ENCODE peak calls at places on chromosomes 4 and X, in ten cellular contexts. One of them, this sample, is unnamed.

GRCh38 chr4:175413561-175413960 is 398.5 kb downstream of the GPM6A start:
- DNase-seq in body of pancreas: no peak
- DNase-seq in uterus: no peak
- DNase-seq in right lobe of liver: no peak
- DNase-seq in Peyer's patch: no peak
- DNase-seq in A549: no peak
- DNase-seq in prostate gland: no peak
- DNase-seq in stomach: no peak
- DNase-seq in HepG2: no peak
- DNase-seq in heart left ventricle: no peak
- DNase-seq in this sample: no peak

GRCh38 chr4:138494931-138495330 is 252.8 kb upstream of the SLC7A11 start:
- DNase-seq in stomach: no peak
- DNase-seq in uterus: no peak
- DNase-seq in body of pancreas: peak; percentile 11
- DNase-seq in HepG2: peak; percentile 12
- DNase-seq in A549: peak; percentile 57
- DNase-seq in right lobe of liver: no peak
- DNase-seq in prostate gland: no peak
- DNase-seq in Peyer's patch: no peak
- DNase-seq in heart left ventricle: no peak
- DNase-seq in this sample: no peak

GRCh38 chr4:101183658-101184373 is 163.5 kb downstream of the PPP3CA start:
- DNase-seq in heart left ventricle: no peak
- DNase-seq in prostate gland: no peak
- DNase-seq in body of pancreas: no peak
- DNase-seq in uterus: no peak
- DNase-seq in Peyer's patch: no peak
- DNase-seq in stomach: no peak
- DNase-seq in right lobe of liver: no peak
- DNase-seq in A549: peak; percentile 57
- DNase-seq in HepG2: no peak
- DNase-seq in this sample: no peak

GRCh38 chr4:67624939-67625338 is 66.4 kb downstream of the STAP1 start:
- DNase-seq in Peyer's patch: no peak
- DNase-seq in prostate gland: no peak
- DNase-seq in HepG2: no peak
- DNase-seq in A549: no peak
- DNase-seq in right lobe of liver: no peak
- DNase-seq in stomach: no peak
- DNase-seq in body of pancreas: no peak
- DNase-seq in heart left ventricle: no peak
- DNase-seq in uterus: no peak
- DNase-seq in this sample: no peak

GRCh38 chr4:13166214-13166613 is 317.9 kb downstream of the RAB28 start:
- DNase-seq in stomach: no peak
- DNase-seq in Peyer's patch: no peak
- DNase-seq in prostate gland: no peak
- DNase-seq in heart left ventricle: no peak
- DNase-seq in A549: no peak
- DNase-seq in right lobe of liver: no peak
- DNase-seq in body of pancreas: no peak
- DNase-seq in HepG2: no peak
- DNase-seq in uterus: no peak
- DNase-seq in this sample: no peak

GRCh38 chr4:98352403-98352802 is 91.2 kb downstream of the RAP1GDS1 start:
- DNase-seq in HepG2: no peak
- DNase-seq in uterus: no peak
- DNase-seq in body of pancreas: no peak
- DNase-seq in stomach: no peak
- DNase-seq in Peyer's patch: no peak
- DNase-seq in heart left ventricle: no peak
- DNase-seq in prostate gland: no peak
- DNase-seq in right lobe of liver: no peak
- DNase-seq in A549: no peak
- DNase-seq in this sample: no peak

GRCh38 chr4:140643571-140644055 is 74.9 kb upstream of the UCP1 start:
- DNase-seq in HepG2: no peak
- DNase-seq in A549: no peak
- DNase-seq in prostate gland: no peak
- DNase-seq in Peyer's patch: no peak
- DNase-seq in body of pancreas: no peak
- DNase-seq in uterus: no peak
- DNase-seq in right lobe of liver: no peak
- DNase-seq in stomach: no peak
- DNase-seq in heart left ventricle: no peak
- DNase-seq in this sample: no peak

GRCh38 chr4:60485279-60485678 is 714.8 kb upstream of the ADGRL3 start:
- DNase-seq in body of pancreas: no peak
- DNase-seq in HepG2: no peak
- DNase-seq in stomach: no peak
- DNase-seq in heart left ventricle: no peak
- DNase-seq in Peyer's patch: no peak
- DNase-seq in prostate gland: no peak
- DNase-seq in A549: no peak
- DNase-seq in right lobe of liver: no peak
- DNase-seq in uterus: no peak
- DNase-seq in this sample: no peak

GRCh38 chr4:133130171-133130570 is 18.9 kb upstream of the PCDH10 start:
- DNase-seq in body of pancreas: no peak
- DNase-seq in Peyer's patch: no peak
- DNase-seq in uterus: no peak
- DNase-seq in HepG2: no peak
- DNase-seq in heart left ventricle: no peak
- DNase-seq in stomach: no peak
- DNase-seq in prostate gland: no peak
- DNase-seq in A549: no peak
- DNase-seq in right lobe of liver: no peak
- DNase-seq in this sample: no peak

GRCh38 chrX:21728276-21728968 is 29.5 kb downstream of the SMPX start:
- DNase-seq in prostate gland: no peak
- DNase-seq in stomach: no peak
- DNase-seq in right lobe of liver: no peak
- DNase-seq in heart left ventricle: no peak
- DNase-seq in Peyer's patch: no peak
- DNase-seq in uterus: no peak
- DNase-seq in A549: no peak
- DNase-seq in body of pancreas: no peak
- DNase-seq in HepG2: no peak
- DNase-seq in this sample: no peak

GRCh38 chr4:75547647-75548387 is 8.0 kb upstream of the ODAPH start:
- DNase-seq in HepG2: peak; percentile 70
- DNase-seq in heart left ventricle: peak; percentile 70
- DNase-seq in right lobe of liver: no peak
- DNase-seq in body of pancreas: peak; percentile 50
- DNase-seq in prostate gland: no peak
- DNase-seq in Peyer's patch: no peak
- DNase-seq in stomach: peak; percentile 31
- DNase-seq in uterus: peak; percentile 23
- DNase-seq in A549: peak; percentile 24
- DNase-seq in this sample: no peak

GRCh38 chr4:6682862-6683590 is 10.7 kb upstream of the S100P start:
- DNase-seq in Peyer's patch: peak; percentile 33
- DNase-seq in prostate gland: no peak
- DNase-seq in HepG2: no peak
- DNase-seq in heart left ventricle: no peak
- DNase-seq in body of pancreas: no peak
- DNase-seq in A549: no peak
- DNase-seq in stomach: no peak
- DNase-seq in uterus: no peak
- DNase-seq in right lobe of liver: no peak
- DNase-seq in this sample: no peak
- TF ChIP-seq POLR2A in Peyer's patch: no peak
- TF ChIP-seq POLR2A in prostate gland: no peak
- TF ChIP-seq POLR2A in HepG2: no peak
- TF ChIP-seq POLR2A in heart left ventricle: no peak
- TF ChIP-seq POLR2A in body of pancreas: no peak
- TF ChIP-seq POLR2A in A549: no peak
- TF ChIP-seq POLR2A in stomach: no peak
- TF ChIP-seq POLR2A in uterus: no peak
- TF ChIP-seq POLR2A in right lobe of liver: no peak
- TF ChIP-seq POLR2A in this sample: no peak

GRCh38 chrX:70479197-70479969 is 34.7 kb downstream of the DLG3 start:
- DNase-seq in body of pancreas: no peak
- DNase-seq in right lobe of liver: no peak
- DNase-seq in prostate gland: peak; percentile 5
- DNase-seq in Peyer's patch: no peak
- DNase-seq in stomach: no peak
- DNase-seq in A549: peak; percentile 58
- DNase-seq in heart left ventricle: no peak
- DNase-seq in HepG2: peak; percentile 67
- DNase-seq in uterus: no peak
- DNase-seq in this sample: peak; percentile 32

GRCh38 chrX:70478521-70478920 is 33.9 kb downstream of the DLG3 start:
- DNase-seq in body of pancreas: no peak
- DNase-seq in right lobe of liver: no peak
- DNase-seq in A549: no peak
- DNase-seq in prostate gland: no peak
- DNase-seq in HepG2: no peak
- DNase-seq in uterus: no peak
- DNase-seq in heart left ventricle: no peak
- DNase-seq in stomach: no peak
- DNase-seq in Peyer's patch: no peak
- DNase-seq in this sample: no peak

GRCh38 chrX:70476166-70476933 is 31.7 kb downstream of the DLG3 start:
- DNase-seq in HepG2: no peak
- DNase-seq in body of pancreas: no peak
- DNase-seq in uterus: no peak
- DNase-seq in stomach: no peak
- DNase-seq in Peyer's patch: no peak
- DNase-seq in A549: no peak
- DNase-seq in prostate gland: no peak
- DNase-seq in heart left ventricle: no peak
- DNase-seq in right lobe of liver: no peak
- DNase-seq in this sample: no peak

GRCh38 chrX:70477734-70478075 is 33.1 kb downstream of the DLG3 start:
- DNase-seq in A549: no peak
- DNase-seq in body of pancreas: no peak
- DNase-seq in heart left ventricle: no peak
- DNase-seq in right lobe of liver: no peak
- DNase-seq in HepG2: peak; percentile 75
- DNase-seq in prostate gland: no peak
- DNase-seq in stomach: no peak
- DNase-seq in Peyer's patch: no peak
- DNase-seq in uterus: no peak
- DNase-seq in this sample: no peak

GRCh38 chrX:70476934-70477733 is 32.5 kb downstream of the DLG3 start:
- DNase-seq in right lobe of liver: no peak
- DNase-seq in uterus: peak; percentile 51
- DNase-seq in heart left ventricle: no peak
- DNase-seq in prostate gland: peak; percentile 28
- DNase-seq in HepG2: no peak
- DNase-seq in body of pancreas: peak; percentile 73
- DNase-seq in Peyer's patch: peak; percentile 75
- DNase-seq in A549: peak; percentile 53
- DNase-seq in stomach: peak; percentile 39
- DNase-seq in this sample: peak; percentile 26
- TF ChIP-seq POLR2A in right lobe of liver: no peak
- TF ChIP-seq POLR2A in uterus: no peak
- TF ChIP-seq POLR2A in heart left ventricle: no peak
- TF ChIP-seq POLR2A in prostate gland: no peak
- TF ChIP-seq POLR2A in HepG2: no peak
- TF ChIP-seq POLR2A in body of pancreas: peak; percentile 51
- TF ChIP-seq POLR2A in Peyer's patch: peak; percentile 46
- TF ChIP-seq POLR2A in A549: no peak
- TF ChIP-seq POLR2A in stomach: no peak
- TF ChIP-seq POLR2A in this sample: no peak

GRCh38 chrX:120549483-120550452 is 11.0 kb downstream of the CUL4B start:
- DNase-seq in Peyer's patch: no peak
- DNase-seq in right lobe of liver: no peak
- DNase-seq in body of pancreas: peak; percentile 27
- DNase-seq in prostate gland: no peak
- DNase-seq in HepG2: peak; percentile 76
- DNase-seq in A549: peak; percentile 88
- DNase-seq in stomach: no peak
- DNase-seq in uterus: no peak
- DNase-seq in heart left ventricle: no peak
- DNase-seq in this sample: no peak
- TF ChIP-seq POLR2A in Peyer's patch: no peak
- TF ChIP-seq POLR2A in right lobe of liver: no peak
- TF ChIP-seq POLR2A in body of pancreas: no peak
- TF ChIP-seq POLR2A in prostate gland: no peak
- TF ChIP-seq POLR2A in HepG2: no peak
- TF ChIP-seq POLR2A in A549: no peak
- TF ChIP-seq POLR2A in stomach: no peak
- TF ChIP-seq POLR2A in uterus: no peak
- TF ChIP-seq POLR2A in heart left ventricle: no peak
- TF ChIP-seq POLR2A in this sample: no peak

DNA sequence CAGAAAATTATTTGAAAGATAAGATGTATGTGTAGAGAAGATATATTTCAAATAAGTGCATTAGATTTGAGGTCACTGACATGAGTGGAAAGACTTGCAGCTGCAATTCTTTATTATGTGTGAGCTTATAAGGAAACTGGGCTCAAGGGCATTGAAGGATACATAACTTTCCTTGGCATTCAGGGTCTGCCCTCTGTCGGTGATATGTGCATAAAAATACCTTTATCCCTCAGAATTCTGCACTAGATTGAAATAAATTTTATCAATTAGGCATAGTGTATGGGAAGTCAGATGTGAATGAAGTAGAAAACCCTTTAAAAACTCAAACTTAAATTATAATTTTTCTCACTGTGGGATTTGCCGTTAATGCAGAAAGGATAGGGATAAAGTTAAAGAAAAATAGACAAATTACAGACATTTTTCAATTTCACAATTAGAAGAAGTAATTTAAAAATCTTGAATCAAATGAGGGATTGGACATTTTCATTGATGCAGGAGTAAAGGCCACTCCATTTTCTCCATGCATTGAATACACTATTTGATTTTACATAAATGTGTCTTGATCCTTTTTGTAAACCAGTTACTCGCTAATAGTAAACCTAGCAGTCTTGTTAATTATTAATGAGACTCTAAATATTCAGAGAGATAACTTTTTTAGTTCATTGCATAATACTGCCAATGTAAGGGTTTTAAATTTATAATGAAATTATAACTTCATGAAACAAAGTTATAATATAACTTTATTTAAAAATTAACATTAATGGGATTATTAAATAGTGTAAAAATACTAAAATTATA is 21.0 kb upstream of the ETNPPL start:
- DNase-seq in body of pancreas: no peak
- DNase-seq in Peyer's patch: no peak
- DNase-seq in heart left ventricle: no peak
- DNase-seq in uterus: no peak
- DNase-seq in HepG2: peak; percentile 12
- DNase-seq in stomach: no peak
- DNase-seq in right lobe of liver: no peak
- DNase-seq in A549: peak; percentile 14
- DNase-seq in prostate gland: no peak
- DNase-seq in this sample: no peak
- TF ChIP-seq POLR2A in body of pancreas: no peak
- TF ChIP-seq POLR2A in Peyer's patch: no peak
- TF ChIP-seq POLR2A in heart left ventricle: no peak
- TF ChIP-seq POLR2A in uterus: no peak
- TF ChIP-seq POLR2A in HepG2: no peak
- TF ChIP-seq POLR2A in stomach: no peak
- TF ChIP-seq POLR2A in right lobe of liver: no peak
- TF ChIP-seq POLR2A in A549: no peak
- TF ChIP-seq POLR2A in prostate gland: no peak
- TF ChIP-seq POLR2A in this sample: no peak

GRCh38 chrX:155612312-155613224 is at the start of gene TMLHE:
- DNase-seq in uterus: peak; percentile 55
- DNase-seq in Peyer's patch: peak; percentile 80
- DNase-seq in prostate gland: peak; percentile 32
- DNase-seq in right lobe of liver: peak; percentile 84
- DNase-seq in body of pancreas: peak; percentile 62
- DNase-seq in A549: peak; percentile 65
- DNase-seq in heart left ventricle: peak; percentile 84
- DNase-seq in HepG2: peak; percentile 41
- DNase-seq in stomach: peak; percentile 67
- DNase-seq in this sample: peak; percentile 45
- TF ChIP-seq POLR2A in uterus: no peak
- TF ChIP-seq POLR2A in Peyer's patch: peak; percentile 22
- TF ChIP-seq POLR2A in prostate gland: no peak
- TF ChIP-seq POLR2A in right lobe of liver: peak; percentile 47
- TF ChIP-seq POLR2A in body of pancreas: peak; percentile 56
- TF ChIP-seq POLR2A in A549: peak; percentile 57
- TF ChIP-seq POLR2A in heart left ventricle: no peak
- TF ChIP-seq POLR2A in HepG2: peak; percentile 41
- TF ChIP-seq POLR2A in stomach: no peak
- TF ChIP-seq POLR2A in this sample: peak; percentile 54

This sample was measured in H54.